ENCODE peak calls at places on chromosomes 11 and 22, in eight cellular contexts. One of them, this sample, is unnamed.

GRCh38 chr11:55942785-55943392 is 6.7 kb upstream of the OR5I1 start:
- DNase-seq in glomerular endothelial cell: peak
- DNase-seq in small intestine: peak
- DNase-seq in non-pigmented ciliary epithelial cell: no peak
- DNase-seq in activated CD4-positive, alpha-beta T cell treated with anti-CD3 and anti-CD28 coated beads for 48 hours: no peak
- DNase-seq in frontal cortex: no peak
- DNase-seq in foreskin fibroblast: no peak
- DNase-seq in activated T-helper 1 cell treated with anti-CD3 and anti-CD28 coated beads, Interleukin-12 subunit alpha, Interleukin-12 subunit beta, Interleukin-2, Interleukin-4 antibody, amounts not matched to agents 30 ng/mL and 10 ng/mL and 1 ng/mL, durations not matched to agents 14 hours and 24 hours and 36 hours: no peak
- DNase-seq in this sample: no peak

GRCh38 chr11:73308003-73308962 is at the start of gene ARHGEF17:
- DNase-seq in small intestine: no peak
- DNase-seq in activated T-helper 1 cell treated with anti-CD3 and anti-CD28 coated beads, Interleukin-12 subunit alpha, Interleukin-12 subunit beta, Interleukin-2, Interleukin-4 antibody, amounts not matched to agents 30 ng/mL and 10 ng/mL and 1 ng/mL, durations not matched to agents 14 hours and 24 hours and 36 hours: peak
- DNase-seq in frontal cortex: peak
- DNase-seq in activated CD4-positive, alpha-beta T cell treated with anti-CD3 and anti-CD28 coated beads for 48 hours: peak
- DNase-seq in non-pigmented ciliary epithelial cell: no peak
- DNase-seq in foreskin fibroblast: peak
- DNase-seq in glomerular endothelial cell: no peak
- DNase-seq in this sample: peak

GRCh38 chr11:69166186-69167115 is 10.7 kb downstream of the SMIM38 start:
- DNase-seq in non-pigmented ciliary epithelial cell: peak
- DNase-seq in foreskin fibroblast: peak
- DNase-seq in frontal cortex: peak
- DNase-seq in activated T-helper 1 cell treated with anti-CD3 and anti-CD28 coated beads, Interleukin-12 subunit alpha, Interleukin-12 subunit beta, Interleukin-2, Interleukin-4 antibody, amounts not matched to agents 30 ng/mL and 10 ng/mL and 1 ng/mL, durations not matched to agents 14 hours and 24 hours and 36 hours: peak
- DNase-seq in glomerular endothelial cell: peak
- DNase-seq in small intestine: no peak
- DNase-seq in activated CD4-positive, alpha-beta T cell treated with anti-CD3 and anti-CD28 coated beads for 48 hours: peak
- DNase-seq in this sample: peak

GRCh38 chr11:63910605-63911195 is 6.3 kb downstream of the RCOR2 start:
- DNase-seq in small intestine: no peak
- DNase-seq in foreskin fibroblast: no peak
- DNase-seq in activated CD4-positive, alpha-beta T cell treated with anti-CD3 and anti-CD28 coated beads for 48 hours: no peak
- DNase-seq in frontal cortex: no peak
- DNase-seq in non-pigmented ciliary epithelial cell: no peak
- DNase-seq in activated T-helper 1 cell treated with anti-CD3 and anti-CD28 coated beads, Interleukin-12 subunit alpha, Interleukin-12 subunit beta, Interleukin-2, Interleukin-4 antibody, amounts not matched to agents 30 ng/mL and 10 ng/mL and 1 ng/mL, durations not matched to agents 14 hours and 24 hours and 36 hours: no peak
- DNase-seq in glomerular endothelial cell: no peak
- DNase-seq in this sample: no peak

GRCh38 chr22:29511126-29511854 is 31.3 kb downstream of the NEFH start:
- DNase-seq in small intestine: no peak
- DNase-seq in frontal cortex: no peak
- DNase-seq in foreskin fibroblast: no peak
- DNase-seq in activated T-helper 1 cell treated with anti-CD3 and anti-CD28 coated beads, Interleukin-12 subunit alpha, Interleukin-12 subunit beta, Interleukin-2, Interleukin-4 antibody, amounts not matched to agents 30 ng/mL and 10 ng/mL and 1 ng/mL, durations not matched to agents 14 hours and 24 hours and 36 hours: no peak
- DNase-seq in activated CD4-positive, alpha-beta T cell treated with anti-CD3 and anti-CD28 coated beads for 48 hours: no peak
- DNase-seq in glomerular endothelial cell: no peak
- DNase-seq in non-pigmented ciliary epithelial cell: no peak
- DNase-seq in this sample: no peak

GRCh38 chr22:50656122-50657070 is 16.2 kb upstream of the SHANK3 start:
- DNase-seq in non-pigmented ciliary epithelial cell: no peak
- DNase-seq in foreskin fibroblast: peak
- DNase-seq in activated T-helper 1 cell treated with anti-CD3 and anti-CD28 coated beads, Interleukin-12 subunit alpha, Interleukin-12 subunit beta, Interleukin-2, Interleukin-4 antibody, amounts not matched to agents 30 ng/mL and 10 ng/mL and 1 ng/mL, durations not matched to agents 14 hours and 24 hours and 36 hours: no peak
- DNase-seq in activated CD4-positive, alpha-beta T cell treated with anti-CD3 and anti-CD28 coated beads for 48 hours: no peak
- DNase-seq in frontal cortex: no peak
- DNase-seq in small intestine: no peak
- DNase-seq in glomerular endothelial cell: no peak
- DNase-seq in this sample: peak

GRCh38 chr11:8786933-8787332 is 104.3 kb downstream of the RPL27A start:
- DNase-seq in activated CD4-positive, alpha-beta T cell treated with anti-CD3 and anti-CD28 coated beads for 48 hours: no peak
- DNase-seq in foreskin fibroblast: no peak
- DNase-seq in activated T-helper 1 cell treated with anti-CD3 and anti-CD28 coated beads, Interleukin-12 subunit alpha, Interleukin-12 subunit beta, Interleukin-2, Interleukin-4 antibody, amounts not matched to agents 30 ng/mL and 10 ng/mL and 1 ng/mL, durations not matched to agents 14 hours and 24 hours and 36 hours: no peak
- DNase-seq in frontal cortex: no peak
- DNase-seq in non-pigmented ciliary epithelial cell: no peak
- DNase-seq in glomerular endothelial cell: no peak
- DNase-seq in small intestine: no peak
- DNase-seq in this sample: no peak

GRCh38 chr11:73308963-73309960 is 1.2 kb downstream of the ARHGEF17 start:
- DNase-seq in activated T-helper 1 cell treated with anti-CD3 and anti-CD28 coated beads, Interleukin-12 subunit alpha, Interleukin-12 subunit beta, Interleukin-2, Interleukin-4 antibody, amounts not matched to agents 30 ng/mL and 10 ng/mL and 1 ng/mL, durations not matched to agents 14 hours and 24 hours and 36 hours: no peak
- DNase-seq in glomerular endothelial cell: no peak
- DNase-seq in foreskin fibroblast: peak
- DNase-seq in activated CD4-positive, alpha-beta T cell treated with anti-CD3 and anti-CD28 coated beads for 48 hours: no peak
- DNase-seq in small intestine: peak
- DNase-seq in frontal cortex: no peak
- DNase-seq in non-pigmented ciliary epithelial cell: peak
- DNase-seq in this sample: peak

GRCh38 chr11:27934830-27935145 is 173.2 kb downstream of the KIF18A start:
- DNase-seq in frontal cortex: no peak
- DNase-seq in activated CD4-positive, alpha-beta T cell treated with anti-CD3 and anti-CD28 coated beads for 48 hours: no peak
- DNase-seq in non-pigmented ciliary epithelial cell: peak
- DNase-seq in glomerular endothelial cell: peak
- DNase-seq in small intestine: no peak
- DNase-seq in activated T-helper 1 cell treated with anti-CD3 and anti-CD28 coated beads, Interleukin-12 subunit alpha, Interleukin-12 subunit beta, Interleukin-2, Interleukin-4 antibody, amounts not matched to agents 30 ng/mL and 10 ng/mL and 1 ng/mL, durations not matched to agents 14 hours and 24 hours and 36 hours: no peak
- DNase-seq in foreskin fibroblast: peak
- DNase-seq in this sample: peak

This sample was measured in MG63.